ENCODE peak calls at places on chromosomes 3 and 15, in five cellular contexts. Y is heart left ventricle, Z is IMR-90, I is stomach, J is sigmoid colon. T is an unnamed sample. For H3K4me1, the result is how much of the 10 kb centered on the place peaks cover.

GRCh38 chr3:150761831-150762661 is 923 bp downstream of the SIAH2 start:
- DNase-seq in J (peak), I (peak), Y (peak), Z (peak), T (peak)

GRCh38 chr3:71011565-71012287 is 571.8 kb downstream of the FOXP1 start:
- DNase-seq in Y (no peak), Z (peak), I (no peak), J (no peak), T (no peak)

GRCh38 chr3:38587548-38588131 is 61.8 kb downstream of the SCN5A start:
- DNase-seq in Z (no peak), Y (peak), J (no peak), I (peak), T (no peak)

GRCh38 chr3:177934001-177934891 is 602.0 kb upstream of the KCNMB2 start:
- DNase-seq in I (no peak), Z (peak), Y (no peak), J (peak), T (no peak)

GRCh38 chr15:92634046-92634445 is 21.5 kb downstream of the FAM174B start:
- DNase-seq in I (no peak), J (no peak), Z (no peak), Y (no peak), T (no peak)

GRCh38 chr15:40859206-40859851 is 14.7 kb downstream of the RHOV start:
- DNase-seq in Y (peak), Z (peak), I (peak), J (no peak), T (peak)

GRCh38 chr15:88748081-88748480 is 55.2 kb upstream of the ACAN start:
- DNase-seq in Z (no peak), I (no peak), Y (no peak), J (no peak), T (no peak)

GRCh38 chr3:59185586-59186381 is 136.0 kb upstream of the CFAP20DC start:
- DNase-seq in Z (peak), I (no peak), J (no peak), Y (no peak), T (no peak)

GRCh38 chr15:91950054-91950453 is 96.5 kb downstream of the SLCO3A1 start:
- DNase-seq in J (no peak), Z (no peak), Y (no peak), I (no peak), T (no peak)

GRCh38 chr3:175672119-175672689 is 813.1 kb downstream of the NAALADL2 start:
- DNase-seq in J (no peak), I (no peak), Y (no peak), Z (peak), T (no peak)

GRCh38 chr15:33137101-33137500 is 57.4 kb downstream of the FMN1 start:
- DNase-seq in Z (no peak), J (no peak), Y (no peak), I (no peak), T (no peak)

GRCh38 chr3:53890726-53891499 is 746 bp downstream of the SELENOK start:
- DNase-seq in Z (peak), J (no peak), I (peak), Y (no peak), T (peak)

GRCh38 chr3:48406443-48407431 is 23.1 kb downstream of the PLXNB1 start:
- DNase-seq in Y (no peak), J (peak), Z (no peak), I (peak), T (peak)

GRCh38 chr15:94203321-94203720 is 28.0 kb upstream of the MCTP2 start:
- DNase-seq in I (no peak), J (no peak), Z (no peak), Y (no peak), T (no peak)

GRCh38 chr3:176931991-176932390 is 265.3 kb downstream of the TBL1XR1 start:
- DNase-seq in Y (no peak), J (no peak), I (no peak), Z (no peak), T (no peak)

GRCh38 chr3:197953881-197954280 is 3.9 kb downstream of the RPL35A start:
- DNase-seq in Y (peak), J (no peak), I (no peak), Z (peak), T (no peak)

GRCh38 chr3:30614943-30615342 is 8.5 kb downstream of the TGFBR2 start:
- DNase-seq in J (no peak), I (no peak), Y (no peak), Z (no peak), T (no peak)

GRCh38 chr15:48175126-48175525 is 3.0 kb downstream of the MYEF2 start:
- DNase-seq in J (no peak), Y (no peak), I (no peak), Z (no peak), T (no peak)

GRCh38 chr15:70504305-70504951 is 258.9 kb downstream of the UACA start:
- DNase-seq in Y (peak), I (peak), Z (peak), J (peak), T (peak)

GRCh38 chr3:99330924-99331532 is 307.4 kb upstream of the COL8A1 start:
- DNase-seq in J (no peak), Z (peak), I (no peak), Y (no peak), T (no peak)

GRCh38 chr3:40009991-40010390 is 200.6 kb downstream of the MYRIP start:
- DNase-seq in Y (no peak), J (no peak), I (no peak), Z (no peak), T (no peak)

GRCh38 chr15:40290540-40291087 is 7.8 kb upstream of the ANKRD63 start:
- DNase-seq in Z (no peak), I (no peak), Y (no peak), J (no peak), T (no peak)

GRCh38 chr15:27993996-27994775 is 104.9 kb downstream of the OCA2 start:
- DNase-seq in Z (no peak), I (no peak), J (no peak), Y (no peak), T (no peak)

GRCh38 chr3:145070795-145071194 is 1090.2 kb downstream of the PLOD2 start:
- DNase-seq in J (no peak), Y (no peak), Z (no peak), I (no peak), T (no peak)

GRCh38 chr3:197000211-197000610 is 29.4 kb downstream of the MELTF start:
- DNase-seq in Z (peak), Y (no peak), I (no peak), J (peak), T (peak)

GRCh38 chr3:43194490-43195115 is 88.7 kb upstream of the POMGNT2 start:
- DNase-seq in J (no peak), I (no peak), Y (no peak), Z (no peak), T (peak)

GRCh38 chr15:44735482-44736260 is 657 bp upstream of the TRIM69 start:
- DNase-seq in J (peak), Z (peak), Y (no peak), I (no peak), T (peak)

GRCh38 chr15:48858401-48858800 is 19.5 kb upstream of the EID1 start:
- DNase-seq in J (no peak), Z (peak), I (no peak), Y (no peak), T (no peak)

GRCh38 chr3:62436785-62437184 is 63.4 kb upstream of the FEZF2 start:
- DNase-seq in Y (no peak), Z (no peak), I (no peak), J (no peak), T (no peak)

GRCh38 chr3:59237121-59237520 is 187.3 kb upstream of the CFAP20DC start:
- DNase-seq in Y (no peak), I (no peak), Z (peak), J (no peak), T (no peak)

GRCh38 chr15:78914027-78914764 is 30.6 kb downstream of the CTSH start:
- DNase-seq in J (peak), Z (no peak), Y (no peak), I (peak), T (peak)

GRCh38 chr3:50274371-50275104 is 4.3 kb upstream of the LSMEM2 start:
- DNase-seq in Y (no peak), Z (peak), J (peak), I (peak), T (peak)

GRCh38 chr3:64049136-64049535 is 25.8 kb upstream of the PSMD6 start:
- DNase-seq in I (no peak), Z (peak), Y (no peak), J (no peak), T (no peak)

GRCh38 chr3:81302045-81302444 is 459.4 kb downstream of the GBE1 start:
- DNase-seq in I (peak), J (no peak), Z (peak), Y (peak), T (no peak)

GRCh38 chr3:113279686-113280085 is 68.3 kb downstream of the BOC start:
- DNase-seq in Y (no peak), Z (no peak), J (no peak), I (no peak), T (no peak)

GRCh38 chr15:26691249-26691648 is 81.6 kb downstream of the GABRB3 start:
- DNase-seq in Y (no peak), J (no peak), I (no peak), Z (no peak), T (no peak)
- H3K4me3 ChIP-seq in Y (no peak), J (no peak), I (no peak), Z (no peak), T (no peak)

DNA sequence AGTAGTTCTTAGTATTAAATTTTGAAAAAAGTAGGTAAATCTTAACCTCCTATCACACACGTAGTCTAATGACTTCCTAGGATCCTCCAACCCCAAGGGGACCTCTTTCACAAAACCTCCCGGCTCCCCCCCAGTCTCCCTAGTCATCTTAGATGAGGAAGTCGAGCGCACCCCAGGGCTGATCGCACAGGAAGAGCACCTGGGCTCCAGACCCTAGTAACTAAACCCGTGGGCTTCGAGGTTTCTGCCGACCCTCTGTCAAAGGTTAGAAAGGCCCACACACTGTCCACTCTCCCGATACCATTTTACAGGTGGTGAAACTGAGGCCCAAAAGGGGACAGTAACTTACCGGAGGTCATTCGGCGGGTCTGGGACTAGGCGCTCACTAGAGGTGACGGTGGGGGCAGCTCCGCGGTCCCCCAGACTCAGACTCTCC is 349 bp downstream of the MBD4 start:
- DNase-seq in I (peak), Z (no peak), J (peak), Y (peak), T (no peak)
- TF ChIP-seq POLR2A in I (no peak), Z (no peak), J (no peak), Y (no peak), T (no peak)

DNA sequence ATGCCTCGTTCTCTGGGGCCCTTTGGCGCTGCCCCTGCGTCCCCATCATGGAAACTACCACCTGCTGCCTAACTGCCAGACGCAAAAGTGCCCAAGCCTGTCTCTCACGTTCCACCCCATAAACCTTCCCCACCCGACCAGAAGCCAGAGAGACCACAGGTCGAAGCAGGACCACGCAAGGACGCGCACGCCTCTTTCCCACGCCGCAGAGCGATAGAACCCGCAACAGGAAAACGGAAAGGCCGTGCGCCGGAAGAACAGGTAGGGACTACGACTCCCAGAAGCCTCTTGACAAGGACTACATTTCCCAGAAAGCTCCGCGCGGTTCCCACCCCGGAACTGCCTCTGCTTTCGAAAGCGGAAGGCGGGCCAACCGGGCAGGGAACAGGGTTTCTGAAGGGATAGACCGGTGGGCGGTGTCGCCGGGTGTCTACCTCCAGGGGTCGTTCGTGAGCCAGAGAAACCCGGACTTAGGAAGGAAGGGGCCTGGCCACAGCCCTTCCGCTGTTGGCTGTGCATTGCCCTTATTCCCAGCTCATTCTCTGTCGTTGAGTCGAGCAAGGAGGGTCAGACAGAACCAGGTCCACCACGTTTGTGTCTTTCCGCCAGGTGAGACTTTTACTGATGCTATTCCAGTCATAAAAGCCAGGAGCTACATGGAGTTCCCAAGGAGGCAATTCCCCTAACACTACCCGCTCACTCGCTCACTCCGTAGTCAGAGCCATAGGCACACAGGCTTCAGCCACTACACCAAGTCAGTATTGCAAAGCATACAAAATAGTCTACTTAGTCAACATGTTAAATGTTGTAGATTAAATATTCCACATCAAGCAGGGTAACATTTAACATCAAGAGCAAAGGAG is 56.6 kb upstream of the ZBTB38 start:
- DNase-seq in I (peak), Z (peak), J (peak), Y (peak), T (peak)
- H3K4me1 ChIP-seq in I (under half), Z (under half), J (under half), Y (under half), T (under half)

GRCh38 chr15:64896371-64897069 is 15.2 kb upstream of the ANKDD1A start:
- DNase-seq in Z (no peak), I (no peak), J (no peak), Y (no peak), T (no peak)
- H3K4me3 ChIP-seq in Z (no peak), I (no peak), J (no peak), Y (no peak), T (no peak)

DNA sequence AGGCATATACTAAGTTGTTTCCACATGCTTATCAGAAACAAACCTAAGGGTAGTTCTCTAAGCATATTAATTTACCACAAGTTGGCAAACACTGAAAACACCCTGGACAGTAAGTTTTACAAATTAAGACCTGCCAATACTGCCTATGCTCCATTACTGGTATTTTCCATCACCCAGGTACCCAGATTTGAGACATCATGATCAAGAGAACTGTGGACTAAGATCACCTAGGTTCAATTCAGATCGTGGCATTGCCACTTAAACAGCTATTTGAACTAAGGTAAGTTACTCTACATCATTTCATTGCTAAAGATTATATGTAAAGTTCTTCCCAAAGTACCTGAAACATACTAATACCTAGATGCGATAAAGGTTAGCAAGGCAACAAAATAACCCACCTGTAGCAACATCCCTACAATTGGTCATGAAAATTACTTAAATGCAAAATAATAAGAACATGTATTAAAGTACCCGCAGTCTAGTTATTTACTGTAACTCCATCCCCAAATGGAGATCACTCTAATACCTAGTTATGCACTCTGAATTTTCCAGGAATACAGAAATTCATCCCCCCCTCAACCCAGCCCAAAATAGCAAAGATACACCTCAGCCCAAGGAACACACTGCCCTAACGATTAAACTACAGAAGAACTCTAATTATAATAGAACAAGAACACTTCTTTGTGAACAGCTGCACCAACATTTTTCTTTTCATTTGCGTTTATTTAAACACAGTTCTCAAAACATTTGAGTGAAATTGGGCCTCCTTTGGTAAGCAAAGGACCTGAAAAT is 21.6 kb downstream of the TRA2B start:
- DNase-seq in Y (no peak), I (no peak), Z (no peak), J (no peak), T (no peak)
- TF ChIP-seq POLR2A in Y (no peak), I (no peak), Z (no peak), J (no peak), T (no peak)

DNA sequence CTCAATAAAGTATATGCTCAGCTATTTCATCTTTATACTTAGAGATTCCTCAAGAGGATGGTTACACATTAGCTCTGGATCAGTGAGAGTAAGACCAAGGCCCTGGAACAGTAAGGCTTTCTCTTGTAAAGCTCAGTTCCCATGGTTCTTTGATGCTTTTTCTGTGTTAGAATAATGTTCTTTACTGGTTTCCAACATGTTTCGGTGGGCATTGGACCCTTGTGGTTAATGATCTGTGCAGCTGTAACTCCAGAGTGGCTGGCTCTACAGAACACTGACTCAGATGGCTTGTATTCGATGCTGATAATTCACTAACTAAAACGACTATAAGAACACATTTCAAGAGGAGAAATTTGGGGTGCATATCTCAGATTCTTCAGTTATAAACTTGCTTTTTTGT is 114.7 kb downstream of the AKAP13 start:
- DNase-seq in Z (no peak), I (no peak), Y (no peak), J (no peak), T (no peak)
- H3K4me1 ChIP-seq in Z (under half), I (under half), Y (half or more), J (under half), T (under half)

GRCh38 chr3:155078959-155079794 is 942 bp upstream of the MME start:
- DNase-seq in Z (peak), I (no peak), J (no peak), Y (no peak), T (no peak)

GRCh38 chr3:155083313-155083905 is 3.3 kb downstream of the MME start:
- DNase-seq in J (no peak), Y (no peak), I (no peak), Z (peak), T (no peak)

GRCh38 chr3:155080692-155081091 is 573 bp downstream of the MME start:
- DNase-seq in J (no peak), Z (no peak), Y (no peak), I (no peak), T (no peak)

GRCh38 chr3:155076888-155077287 is 3.2 kb upstream of the MME start:
- DNase-seq in Y (no peak), Z (peak), I (no peak), J (no peak), T (no peak)

DNA sequence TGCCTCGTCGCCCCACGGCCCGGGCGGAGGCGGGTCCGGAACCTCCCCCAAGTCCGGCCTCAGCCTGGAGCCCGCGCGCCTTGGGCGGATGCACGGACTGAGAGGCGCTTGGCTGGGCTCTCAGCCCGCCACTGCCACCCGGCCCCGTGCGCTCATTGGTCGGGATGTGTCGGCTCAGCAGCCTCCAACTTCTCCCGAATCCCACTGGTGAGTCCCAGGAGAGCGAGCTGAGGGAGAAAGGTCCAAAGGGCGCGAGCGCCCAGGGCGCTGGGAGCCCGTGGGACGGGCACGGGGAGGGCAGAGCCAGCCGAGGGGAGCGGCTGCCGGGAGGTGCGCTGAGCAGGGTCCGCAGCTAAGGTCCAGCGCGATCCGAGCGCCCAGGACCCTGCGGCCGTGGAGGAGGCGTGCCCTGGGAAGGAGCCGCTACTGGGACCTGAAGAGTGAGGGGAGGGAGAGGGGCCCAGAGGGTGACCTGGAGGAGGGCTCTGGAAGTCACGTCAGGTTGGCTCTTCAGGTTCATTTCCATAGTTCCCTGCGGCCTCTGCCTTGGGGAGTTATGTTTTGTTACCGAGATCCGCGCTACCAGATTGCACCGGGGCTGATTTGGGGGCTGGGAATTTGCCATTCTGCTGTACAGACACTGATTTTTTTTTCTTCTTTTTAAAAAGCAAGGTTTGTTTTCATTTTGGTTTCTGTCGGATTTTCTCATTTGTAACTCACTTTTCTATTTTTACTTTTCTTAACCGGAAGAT is at the start of gene MME:
- DNase-seq in I (peak), Z (peak), J (no peak), Y (peak), T (no peak)
- H3K4me3 ChIP-seq in I (peak), Z (peak), J (peak), Y (peak), T (peak)

DNA sequence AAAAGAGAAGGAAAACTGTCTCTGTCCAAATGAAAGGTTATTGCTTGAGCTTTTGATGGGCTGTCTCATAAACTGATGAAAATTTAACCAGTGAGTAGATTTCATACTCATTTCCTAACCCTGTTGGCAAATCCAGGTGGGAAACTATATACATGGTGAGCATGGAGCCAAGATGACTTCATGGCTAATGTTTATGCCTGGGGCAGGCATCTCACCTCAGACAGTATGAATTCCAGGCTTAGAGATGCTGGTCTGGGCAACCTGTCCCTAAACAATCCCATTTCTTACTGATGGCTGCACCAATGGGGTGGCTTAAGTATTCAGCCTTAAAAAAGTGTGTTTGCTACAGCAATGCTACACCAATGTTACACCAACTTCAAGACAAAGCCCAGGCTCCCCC is 58.1 kb downstream of the SLTM start:
- DNase-seq in J (no peak), Z (peak), I (no peak), Y (no peak), T (no peak)
- TF ChIP-seq POLR2A in J (no peak), Z (no peak), I (no peak), Y (no peak), T (no peak)

GRCh38 chr15:52796742-52797515 is 6.8 kb upstream of the ONECUT1 start:
- DNase-seq in J (no peak), Z (no peak), Y (no peak), I (no peak), T (no peak)
- H3K4me1 ChIP-seq in J (under half), Z (under half), Y (under half), I (under half), T (under half)

T was measured in Peyer's patch.